ENCODE peak calls at places on chromosomes 3 and 15, in seven cellular contexts. One of them, this sample, is unnamed.

GRCh38 chr3:72488736-72489030 is 359.6 kb downstream of the SHQ1 start:
- DNase-seq in GM12891: no peak
- DNase-seq in HepG2: no peak
- DNase-seq in GM12878: no peak
- DNase-seq in K562: no peak
- DNase-seq in SK-N-SH: no peak
- DNase-seq in H1: no peak
- DNase-seq in this sample: no peak

GRCh38 chr15:64635486-64635815 is 139.9 kb downstream of the RBPMS2 start:
- DNase-seq in GM12891: no peak
- DNase-seq in HepG2: peak; percentile 42
- DNase-seq in GM12878: peak; percentile 73
- DNase-seq in K562: no peak
- DNase-seq in SK-N-SH: peak; percentile 33
- DNase-seq in H1: no peak
- DNase-seq in this sample: no peak

GRCh38 chr3:139954146-139954545 is 19.2 kb downstream of the CLSTN2 start:
- DNase-seq in GM12891: no peak
- DNase-seq in HepG2: no peak
- DNase-seq in GM12878: no peak
- DNase-seq in K562: no peak
- DNase-seq in SK-N-SH: no peak
- DNase-seq in H1: no peak
- DNase-seq in this sample: no peak

GRCh38 chr3:138850151-138850550 is 15.4 kb upstream of the PIK3CB start:
- DNase-seq in GM12891: no peak
- DNase-seq in HepG2: no peak
- DNase-seq in GM12878: no peak
- DNase-seq in K562: no peak
- DNase-seq in SK-N-SH: no peak
- DNase-seq in H1: no peak
- DNase-seq in this sample: no peak

GRCh38 chr3:31743690-31744089 is 211.0 kb downstream of the STT3B start:
- DNase-seq in GM12891: no peak
- DNase-seq in HepG2: no peak
- DNase-seq in GM12878: no peak
- DNase-seq in K562: no peak
- DNase-seq in SK-N-SH: no peak
- DNase-seq in H1: no peak
- DNase-seq in this sample: no peak

GRCh38 chr3:74268753-74269152 is 345.7 kb downstream of the CNTN3 start:
- DNase-seq in GM12891: no peak
- DNase-seq in HepG2: no peak
- DNase-seq in GM12878: no peak
- DNase-seq in K562: no peak
- DNase-seq in SK-N-SH: no peak
- DNase-seq in H1: no peak
- DNase-seq in this sample: no peak

GRCh38 chr3:172070269-172070668 is 30.9 kb downstream of the FNDC3B start:
- DNase-seq in GM12891: no peak
- DNase-seq in HepG2: no peak
- DNase-seq in GM12878: no peak
- DNase-seq in K562: no peak
- DNase-seq in SK-N-SH: no peak
- DNase-seq in H1: no peak
- DNase-seq in this sample: no peak

GRCh38 chr3:196969660-196970546 is 1.3 kb upstream of the PIGZ start:
- DNase-seq in GM12891: peak; percentile 92
- DNase-seq in HepG2: no peak
- DNase-seq in GM12878: no peak
- DNase-seq in K562: peak; percentile 89
- DNase-seq in SK-N-SH: peak; percentile 97
- DNase-seq in H1: peak; percentile 87
- DNase-seq in this sample: peak; percentile 84

GRCh38 chr3:13282986-13283876 is 136.9 kb downstream of the NUP210 start:
- DNase-seq in GM12891: peak; percentile 58
- DNase-seq in HepG2: no peak
- DNase-seq in GM12878: no peak
- DNase-seq in K562: peak; percentile 88
- DNase-seq in SK-N-SH: peak; percentile 91
- DNase-seq in H1: peak; percentile 74
- DNase-seq in this sample: no peak

DNA sequence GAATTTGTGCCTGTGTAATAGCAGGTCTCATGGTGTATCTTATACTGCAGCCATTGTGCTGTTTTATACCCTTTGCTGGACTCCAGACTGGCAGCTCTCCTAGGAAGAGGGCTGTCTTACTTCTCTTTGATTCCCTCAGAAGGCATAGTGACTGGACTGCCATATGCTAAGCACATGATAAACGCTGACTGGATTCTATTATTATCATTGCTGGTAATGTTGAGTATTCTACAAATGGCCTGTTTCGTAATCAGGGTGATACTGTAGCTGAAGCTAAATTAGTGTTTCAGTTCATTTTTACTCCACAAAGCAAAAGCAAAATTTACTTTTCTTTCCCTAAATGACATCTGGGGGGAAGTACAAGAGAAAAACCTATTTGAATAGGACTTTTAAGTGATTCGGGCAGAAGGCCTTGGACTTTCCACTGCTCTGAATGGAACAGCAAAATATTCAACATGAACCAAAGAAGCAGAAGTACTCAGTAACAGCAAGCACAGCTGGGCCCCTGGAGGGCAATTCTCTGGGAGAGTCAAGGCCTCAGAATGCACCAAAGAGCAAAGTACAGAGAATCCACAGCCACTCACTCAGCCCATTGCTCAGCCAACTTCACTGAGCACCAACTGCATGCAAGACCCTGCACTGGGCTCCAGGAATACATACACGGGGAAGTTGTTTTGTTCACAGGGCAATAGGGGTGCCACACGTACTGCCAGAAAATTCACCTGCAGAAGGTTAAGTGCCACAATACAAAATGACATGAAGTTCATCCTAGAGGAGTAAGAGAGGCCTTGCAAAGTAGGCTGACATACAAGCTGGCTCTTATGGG is 7.9 kb upstream of the BCL2A1 start:
- DNase-seq in GM12891: no peak
- DNase-seq in HepG2: peak; percentile 87
- DNase-seq in GM12878: peak; percentile 95
- DNase-seq in K562: no peak
- DNase-seq in SK-N-SH: no peak
- DNase-seq in H1: no peak
- DNase-seq in this sample: no peak
- TF ChIP-seq TAF1 in GM12891: no peak
- TF ChIP-seq TAF1 in HepG2: no peak
- TF ChIP-seq TAF1 in GM12878: no peak
- TF ChIP-seq TAF1 in K562: no peak
- TF ChIP-seq TAF1 in SK-N-SH: no peak
- TF ChIP-seq TAF1 in H1: no peak
- TF ChIP-seq TAF1 in this sample: peak; percentile 42

GRCh38 chr3:33211444-33211843 is 7.2 kb downstream of the SUSD5 start:
- DNase-seq in GM12891: no peak
- DNase-seq in HepG2: no peak
- DNase-seq in GM12878: no peak
- DNase-seq in K562: no peak
- DNase-seq in SK-N-SH: no peak
- DNase-seq in H1: no peak
- DNase-seq in this sample: no peak
- TF ChIP-seq TAF1 in GM12891: no peak
- TF ChIP-seq TAF1 in HepG2: no peak
- TF ChIP-seq TAF1 in GM12878: no peak
- TF ChIP-seq TAF1 in K562: no peak
- TF ChIP-seq TAF1 in SK-N-SH: no peak
- TF ChIP-seq TAF1 in H1: no peak
- TF ChIP-seq TAF1 in this sample: no peak

DNA sequence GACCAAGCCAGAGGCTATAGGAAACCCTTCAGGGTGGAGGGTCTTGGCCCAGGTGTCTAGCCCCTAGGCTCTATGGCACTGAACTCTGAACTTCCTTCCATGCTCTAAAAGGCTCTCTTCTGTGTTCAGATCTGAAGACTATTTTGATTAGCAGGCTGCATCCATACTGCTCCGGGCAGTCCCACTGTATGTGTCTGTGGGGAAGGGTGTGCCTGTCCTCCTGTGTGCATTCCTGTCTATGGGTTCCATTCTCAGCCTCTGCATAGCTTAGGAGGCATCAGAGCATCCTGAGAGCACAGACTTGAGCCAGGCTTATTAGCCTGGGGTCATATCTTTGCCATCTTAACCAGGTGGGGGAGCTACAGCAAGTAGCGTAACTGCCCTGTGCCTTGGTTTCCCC is 38.0 kb downstream of the EXOG start:
- DNase-seq in GM12891: no peak
- DNase-seq in HepG2: no peak
- DNase-seq in GM12878: no peak
- DNase-seq in K562: no peak
- DNase-seq in SK-N-SH: no peak
- DNase-seq in H1: peak; percentile 27
- DNase-seq in this sample: no peak
- TF ChIP-seq TAF1 in GM12891: no peak
- TF ChIP-seq TAF1 in HepG2: no peak
- TF ChIP-seq TAF1 in GM12878: no peak
- TF ChIP-seq TAF1 in K562: no peak
- TF ChIP-seq TAF1 in SK-N-SH: no peak
- TF ChIP-seq TAF1 in H1: no peak
- TF ChIP-seq TAF1 in this sample: no peak

GRCh38 chr15:38868326-38869114 is 303.9 kb upstream of the RASGRP1 start:
- DNase-seq in GM12891: no peak
- DNase-seq in HepG2: peak; percentile 11
- DNase-seq in GM12878: no peak
- DNase-seq in K562: no peak
- DNase-seq in SK-N-SH: no peak
- DNase-seq in H1: no peak
- DNase-seq in this sample: no peak
- TF ChIP-seq TAF1 in GM12891: no peak
- TF ChIP-seq TAF1 in HepG2: no peak
- TF ChIP-seq TAF1 in GM12878: no peak
- TF ChIP-seq TAF1 in K562: no peak
- TF ChIP-seq TAF1 in SK-N-SH: no peak
- TF ChIP-seq TAF1 in H1: no peak
- TF ChIP-seq TAF1 in this sample: no peak